ENCODE peak calls at places on chromosomes 11 and 22, in seven cellular contexts. H is adrenal gland, U is heart right ventricle, Q is right cardiac atrium, V is body of pancreas, Z is endodermal cell, P is A549. C is an unnamed sample. For H3K4me1, the result is how much of the 10 kb centered on the place peaks cover.

GRCh38 chr11:62804310-62805043 is 763 bp downstream of the NXF1 start:
- DNase-seq in V (no peak), P (no peak), U (no peak), Z (no peak), Q (peak), H (peak), C (no peak)

GRCh38 chr22:36746571-36746970 is 29.3 kb downstream of the IFT27 start:
- DNase-seq in H (no peak), Q (no peak), P (no peak), V (no peak), U (no peak), Z (peak), C (no peak)

GRCh38 chr11:41110527-41110926 is 348.9 kb downstream of the LRRC4C start:
- DNase-seq in P (no peak), U (no peak), Z (no peak), V (no peak), Q (no peak), H (no peak), C (no peak)

GRCh38 chr22:50014053-50014501 is 1.5 kb upstream of the IL17REL start:
- DNase-seq in V (no peak), H (no peak), P (no peak), U (no peak), Q (peak), Z (no peak), C (no peak)

GRCh38 chr11:78646564-78647185 is 72.0 kb upstream of the NARS2 start:
- DNase-seq in Q (no peak), P (peak), U (peak), Z (peak), H (peak), V (peak), C (no peak)

GRCh38 chr11:18479063-18479462 is 23.4 kb downstream of the LDHAL6A start:
- DNase-seq in V (no peak), H (no peak), P (no peak), U (no peak), Z (no peak), Q (no peak), C (no peak)

GRCh38 chr22:27752771-27753170 is 48.8 kb downstream of the MN1 start:
- DNase-seq in P (peak), U (peak), Z (no peak), H (no peak), V (no peak), Q (peak), C (peak)

GRCh38 chr11:71998649-71999310 is at the start of gene IL18BP:
- DNase-seq in H (peak), P (no peak), Z (no peak), V (no peak), U (peak), Q (peak), C (no peak)

GRCh38 chr11:71329165-71329510 is 76.8 kb upstream of the SHANK2 start:
- DNase-seq in Z (no peak), U (no peak), H (no peak), V (no peak), Q (no peak), P (no peak), C (no peak)

GRCh38 chr11:115691030-115691429 is 186.8 kb upstream of the CADM1 start:
- DNase-seq in H (no peak), P (no peak), Q (no peak), Z (peak), U (no peak), V (no peak), C (no peak)

GRCh38 chr11:48307760-48308386 is 1.9 kb downstream of the OR4S1 start:
- DNase-seq in Z (peak), U (peak), H (peak), P (peak), Q (no peak), V (peak), C (no peak)

GRCh38 chr11:70038034-70038834 is 39.9 kb upstream of the ANO1 start:
- DNase-seq in H (no peak), Q (no peak), U (no peak), P (no peak), Z (peak), V (no peak), C (no peak)

GRCh38 chr11:72113170-72113808 is 794 bp upstream of the ANAPC15 start:
- DNase-seq in V (no peak), Z (no peak), P (no peak), U (no peak), Q (no peak), H (no peak), C (no peak)

GRCh38 chr11:17512101-17512500 is 32.1 kb downstream of the USH1C start:
- DNase-seq in V (no peak), H (no peak), Q (no peak), P (no peak), Z (no peak), U (no peak), C (no peak)

GRCh38 chr11:63020671-63021255 is 5.1 kb upstream of the SLC22A8 start:
- DNase-seq in Q (no peak), P (peak), H (no peak), U (no peak), V (no peak), Z (peak), C (no peak)

GRCh38 chr11:72079776-72080325 is 491 bp downstream of the NUMA1 start:
- DNase-seq in H (no peak), Q (no peak), Z (no peak), U (no peak), P (no peak), V (peak), C (no peak)

GRCh38 chr11:44339530-44339883 is 29.6 kb upstream of the ALX4 start:
- DNase-seq in Z (no peak), P (no peak), V (no peak), Q (no peak), H (no peak), U (no peak), C (no peak)

GRCh38 chr11:2587132-2587930 is 112.5 kb downstream of the KCNQ1OT1 start:
- DNase-seq in V (peak), P (no peak), Z (no peak), Q (peak), U (no peak), H (peak), C (no peak)

GRCh38 chr11:27553186-27553585 is 46.6 kb upstream of the LIN7C start:
- DNase-seq in Z (no peak), Q (no peak), H (no peak), P (no peak), V (no peak), U (no peak), C (no peak)

GRCh38 chr11:67256477-67256876 is 9.8 kb upstream of the GRK2 start:
- DNase-seq in P (no peak), Q (no peak), U (no peak), V (no peak), H (peak), Z (no peak), C (no peak)
- H3K4me1 ChIP-seq in P (under half), Q (under half), U (under half), V (under half), H (under half), Z (under half), C (under half)

GRCh38 chr11:119706029-119706428 is 23.0 kb downstream of the NECTIN1 start:
- DNase-seq in U (no peak), Z (no peak), P (no peak), H (no peak), Q (no peak), V (no peak), C (no peak)
- H3K4me1 ChIP-seq in U (under half), Z (under half), P (under half), H (under half), Q (under half), V (under half), C (under half)

GRCh38 chr11:114219559-114220349 is 76.4 kb upstream of the NNMT start:
- DNase-seq in U (no peak), V (no peak), Q (no peak), Z (peak), P (no peak), H (peak), C (no peak)

GRCh38 chr11:114216804-114217195 is 79.4 kb upstream of the NNMT start:
- DNase-seq in V (no peak), H (no peak), U (no peak), Q (no peak), Z (no peak), P (no peak), C (no peak)

GRCh38 chr11:114215871-114216803 is 80.1 kb upstream of the NNMT start:
- DNase-seq in P (no peak), Q (no peak), Z (no peak), H (peak), V (no peak), U (peak), C (no peak)

GRCh38 chr11:114215428-114215827 is 80.8 kb upstream of the NNMT start:
- DNase-seq in V (no peak), P (no peak), H (no peak), Q (no peak), U (no peak), Z (no peak), C (no peak)

DNA sequence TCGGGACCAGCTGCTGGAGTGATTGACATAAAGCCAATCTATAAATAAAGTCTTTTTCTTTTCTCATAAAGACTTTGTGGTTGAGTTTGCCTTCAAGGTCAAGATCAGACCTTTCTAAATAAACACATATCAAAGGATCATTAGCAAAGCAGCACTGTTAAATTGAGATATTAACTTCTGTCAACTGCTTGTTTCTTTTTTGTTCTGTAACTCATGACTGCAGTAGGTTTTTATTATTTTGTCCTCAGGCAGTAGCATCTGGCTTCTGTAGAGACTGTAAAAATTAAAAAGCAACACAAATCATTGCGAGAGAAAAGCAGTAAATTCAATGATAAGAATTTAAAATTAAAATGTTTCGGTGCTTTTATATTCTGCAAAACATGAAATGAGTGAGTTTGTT is 77.7 kb upstream of the NNMT start:
- DNase-seq in H (no peak), Q (no peak), V (no peak), P (no peak), U (no peak), Z (no peak), C (no peak)
- H3K4me1 ChIP-seq in H (under half), Q (under half), V (under half), P (under half), U (half or more), Z (under half), C (under half)

DNA sequence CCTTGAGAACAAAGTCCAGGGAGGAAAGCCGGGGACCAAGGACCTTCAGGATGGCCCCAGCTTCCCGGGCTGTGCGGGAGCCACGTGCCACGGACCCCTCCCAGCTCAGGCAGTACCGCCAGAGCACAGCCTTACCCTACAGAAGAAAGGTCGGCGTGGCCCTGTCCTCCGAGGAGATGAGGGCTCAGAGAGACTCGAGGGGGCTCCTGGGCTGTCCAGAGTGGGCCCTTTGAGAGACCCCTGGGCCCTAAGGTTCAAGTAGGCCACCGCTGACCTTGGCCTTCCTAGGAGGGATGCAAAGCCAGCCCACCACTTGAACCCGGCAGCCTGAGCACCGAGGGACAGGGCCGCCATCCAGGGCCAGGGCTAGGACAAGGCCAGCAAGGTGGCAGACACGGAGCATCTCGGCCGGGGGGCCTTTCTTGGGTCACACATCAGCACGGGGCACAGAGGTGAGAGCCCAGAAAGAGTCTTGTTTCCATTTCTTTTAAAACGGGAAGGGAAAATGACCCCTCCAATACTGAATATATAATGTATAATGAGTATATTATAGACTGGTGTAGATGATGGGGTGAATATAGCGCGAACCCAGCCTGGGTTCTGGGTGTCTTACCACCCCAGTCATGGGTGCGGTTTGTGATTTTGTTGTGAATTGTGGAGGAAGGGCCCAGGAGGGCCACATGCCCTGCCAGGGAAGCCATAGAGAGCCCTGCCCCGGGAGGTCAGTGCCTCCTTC is 34.4 kb upstream of the PPARA start:
- DNase-seq in V (no peak), U (no peak), P (peak), Q (peak), Z (no peak), H (peak), C (no peak)
- H3K4me1 ChIP-seq in V (half or more), U (half or more), P (half or more), Q (under half), Z (under half), H (under half), C (half or more)

GRCh38 chr11:13303668-13304649 is 26.4 kb downstream of the BMAL1 start:
- DNase-seq in Z (no peak), V (no peak), P (no peak), U (no peak), H (peak), Q (no peak), C (no peak)
- H3K4me1 ChIP-seq in Z (under half), V (under half), P (under half), U (half or more), H (under half), Q (under half), C (under half)

GRCh38 chr11:8204596-8204995 is 35.8 kb upstream of the RIC3 start:
- DNase-seq in U (no peak), H (no peak), Q (no peak), P (no peak), V (no peak), Z (no peak), C (no peak)

GRCh38 chr11:8201524-8202365 is 32.9 kb upstream of the RIC3 start:
- DNase-seq in H (no peak), P (no peak), V (no peak), U (no peak), Q (no peak), Z (peak), C (no peak)

GRCh38 chr11:8199676-8200075 is 30.9 kb upstream of the RIC3 start:
- DNase-seq in H (no peak), P (no peak), V (no peak), U (no peak), Z (no peak), Q (no peak), C (no peak)

GRCh38 chr11:8203980-8204379 is 35.2 kb upstream of the RIC3 start:
- DNase-seq in V (no peak), H (no peak), P (no peak), Z (peak), U (no peak), Q (no peak), C (no peak)

DNA sequence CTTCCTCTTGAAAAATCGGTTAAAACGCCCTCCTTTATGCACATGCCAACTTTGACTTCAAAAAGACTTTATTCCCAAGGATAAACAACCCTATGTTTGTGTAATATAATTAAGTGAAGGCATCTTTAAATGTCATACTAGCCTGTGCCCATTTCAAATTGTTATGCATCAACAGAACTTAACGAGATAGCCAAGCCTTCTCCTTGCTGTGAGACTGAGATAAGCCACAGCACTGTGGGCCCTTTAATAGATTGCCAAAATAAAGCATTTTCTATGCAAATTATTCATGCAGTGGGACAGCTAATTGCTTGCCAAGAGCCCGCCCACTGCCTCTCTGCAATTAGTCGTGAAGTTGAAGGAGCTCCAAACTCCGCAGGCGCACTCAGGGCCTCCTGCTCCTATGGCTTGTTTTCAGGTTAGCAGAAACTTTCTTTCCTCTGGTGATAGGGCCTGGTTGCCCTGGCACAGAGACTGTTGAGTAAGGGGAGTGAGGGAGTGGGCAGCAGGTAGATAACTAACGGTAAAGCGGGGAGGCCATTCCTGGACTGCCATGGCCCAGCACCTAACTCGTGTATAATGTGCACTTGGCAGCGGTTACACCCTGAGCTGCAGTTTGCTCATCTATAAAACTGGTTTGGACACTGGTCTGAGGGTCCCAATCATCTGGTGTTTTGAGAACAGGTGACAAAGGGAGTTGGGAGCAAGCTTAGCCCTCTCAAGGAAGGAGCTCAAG is 33.8 kb upstream of the RIC3 start:
- DNase-seq in Q (no peak), P (no peak), Z (peak), H (no peak), V (no peak), U (no peak), C (no peak)
- H3K4me1 ChIP-seq in Q (under half), P (under half), Z (under half), H (under half), V (under half), U (under half), C (under half)

GRCh38 chr11:127000991-127001390 is 421 bp upstream of the KIRREL3 start:
- DNase-seq in U (no peak), H (no peak), Q (no peak), P (no peak), V (no peak), Z (peak), C (no peak)
- H3K4me1 ChIP-seq in U (under half), H (under half), Q (under half), P (under half), V (under half), Z (under half), C (under half)

C was measured in thoracic aorta.